ENCODE peak calls at places on chromosomes 4 and X, in seven cellular contexts. Q is mesenchymal stem cell, T is tibial nerve, G is OCI-LY7, U is endodermal cell, H is kidney, X is transverse colon. F is an unnamed sample.

GRCh38 chrX:107445146-107445545 is 4.3 kb upstream of the FRMPD3 start:
- DNase-seq in G (no peak), H (no peak), T (no peak), X (no peak), Q (no peak), U (peak), F (no peak)

GRCh38 chrX:155767101-155767878 is 113.9 kb upstream of the VAMP7 start:
- DNase-seq in X (peak), H (peak), G (no peak), T (no peak), Q (peak), U (peak), F (peak)

GRCh38 chr4:124121511-124121934 is 591.0 kb downstream of the ANKRD50 start:
- DNase-seq in X (no peak), H (no peak), Q (no peak), U (no peak), G (no peak), T (no peak), F (no peak)

GRCh38 chr4:8472689-8473197 is 32.2 kb downstream of the TRMT44 start:
- DNase-seq in X (no peak), H (peak), U (peak), G (no peak), T (no peak), Q (peak), F (peak)

GRCh38 chrX:5380426-5380825 is 848.2 kb downstream of the NLGN4X start:
- DNase-seq in U (peak), Q (no peak), G (no peak), X (no peak), H (no peak), T (no peak), F (no peak)

GRCh38 chr4:156638332-156638731 is 333.3 kb downstream of the PDGFC start:
- DNase-seq in U (no peak), T (no peak), G (no peak), H (no peak), X (no peak), Q (no peak), F (no peak)

GRCh38 chr4:183348706-183349659 is 26.8 kb upstream of the CLDN24 start:
- DNase-seq in H (no peak), T (no peak), Q (peak), G (no peak), U (no peak), X (no peak), F (peak)

GRCh38 chr4:31539279-31540074 is 819.3 kb downstream of the PCDH7 start:
- DNase-seq in T (no peak), Q (no peak), U (no peak), X (no peak), G (no peak), H (no peak), F (no peak)

GRCh38 chrX:97685753-97686152 is 802.0 kb downstream of the RPA4 start:
- DNase-seq in Q (peak), U (no peak), H (no peak), X (no peak), G (peak), T (no peak), F (peak)

GRCh38 chrX:36978886-36979285 is 29.3 kb upstream of the FAM47C start:
- DNase-seq in T (no peak), U (no peak), Q (no peak), X (no peak), H (no peak), G (no peak), F (no peak)

GRCh38 chr4:78768447-78769177 is 7.5 kb upstream of the BMP2K start:
- DNase-seq in G (no peak), H (no peak), U (no peak), X (peak), T (no peak), Q (peak), F (peak)

GRCh38 chrX:84248226-84248625 is 60.2 kb upstream of the RPS6KA6 start:
- DNase-seq in Q (peak), X (no peak), H (no peak), G (no peak), T (no peak), U (no peak), F (no peak)

GRCh38 chr4:151233600-151233999 is 43.4 kb upstream of the PRSS48 start:
- DNase-seq in X (no peak), T (no peak), U (no peak), G (no peak), H (no peak), Q (no peak), F (no peak)

GRCh38 chr4:123649644-123650356 is 253.2 kb downstream of the SPRY1 start:
- DNase-seq in H (no peak), T (no peak), X (peak), Q (peak), G (no peak), U (peak), F (no peak)

GRCh38 chrX:48703228-48703627 is 6.7 kb downstream of the SUV39H1 start:
- DNase-seq in T (no peak), G (no peak), Q (no peak), H (no peak), X (no peak), U (no peak), F (no peak)

GRCh38 chr4:183600189-183600685 is 58.7 kb downstream of the RWDD4 start:
- DNase-seq in H (no peak), G (peak), Q (peak), X (no peak), U (peak), T (no peak), F (no peak)

GRCh38 chr4:77443941-77444340 is 161.7 kb upstream of the CXCL13 start:
- DNase-seq in T (no peak), Q (no peak), U (no peak), H (no peak), G (no peak), X (no peak), F (no peak)

GRCh38 chr4:93063325-93063724 is 759.6 kb downstream of the GRID2 start:
- DNase-seq in X (no peak), T (no peak), G (no peak), H (no peak), U (no peak), Q (no peak), F (no peak)

GRCh38 chr4:79164961-79165610 is 160.8 kb downstream of the NAA11 start:
- DNase-seq in U (peak), H (no peak), T (no peak), G (no peak), X (no peak), Q (no peak), F (no peak)

GRCh38 chr4:185381794-185382193 is 13.9 kb downstream of the LRP2BP start:
- DNase-seq in G (no peak), H (no peak), Q (no peak), X (no peak), U (no peak), T (no peak), F (no peak)

GRCh38 chrX:2708016-2708415 is 16.9 kb downstream of the CD99 start:
- DNase-seq in U (peak), X (no peak), T (no peak), H (no peak), G (peak), Q (peak), F (no peak)

GRCh38 chr4:155629183-155629825 is 37.3 kb upstream of the GUCY1A1 start:
- DNase-seq in G (no peak), Q (peak), U (no peak), H (no peak), T (no peak), X (no peak), F (peak)

GRCh38 chrX:70494441-70494840 is 49.8 kb downstream of the DLG3 start:
- DNase-seq in X (no peak), T (no peak), H (no peak), U (peak), Q (no peak), G (no peak), F (no peak)

DNA sequence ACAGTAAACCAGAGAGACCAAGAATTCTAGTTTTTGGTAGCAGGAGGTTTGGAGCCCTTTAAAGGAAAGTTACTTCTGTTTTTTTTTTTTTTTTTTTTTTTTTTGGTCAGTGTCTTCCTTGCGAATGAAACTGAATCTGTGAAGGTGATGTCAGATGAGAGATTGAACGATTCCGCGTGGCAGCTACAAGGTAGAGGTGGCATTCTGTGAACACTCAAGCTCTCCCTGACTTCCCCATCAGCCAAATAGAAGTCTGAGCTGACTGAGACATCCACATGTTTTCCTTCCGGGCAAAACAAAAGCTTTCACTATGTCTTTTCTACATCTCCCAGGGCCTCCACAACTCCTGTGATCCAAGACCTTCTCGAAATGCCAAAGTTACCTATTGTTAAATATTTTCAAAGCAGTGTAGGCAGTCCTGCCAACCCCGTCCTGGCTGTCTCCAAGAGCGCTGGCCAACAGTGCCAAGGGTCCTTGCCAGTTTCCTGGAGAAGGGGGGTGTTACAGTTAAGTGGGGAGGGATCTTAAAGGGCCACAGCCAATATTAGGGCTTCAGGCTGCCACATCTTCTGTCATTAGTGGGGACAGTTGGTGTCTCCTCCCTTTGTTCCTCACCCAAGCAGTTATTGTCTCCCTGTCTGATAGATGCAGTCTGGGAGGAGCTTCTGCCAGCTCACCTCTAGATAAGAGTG is 102.9 kb upstream of the SLC34A2 start:
- DNase-seq in H (peak), Q (no peak), X (peak), U (peak), T (no peak), G (peak), F (peak)
- H3K27ac ChIP-seq in H (peak), Q (no peak), X (no peak), U (no peak), T (no peak), G (peak), F (no peak)

DNA sequence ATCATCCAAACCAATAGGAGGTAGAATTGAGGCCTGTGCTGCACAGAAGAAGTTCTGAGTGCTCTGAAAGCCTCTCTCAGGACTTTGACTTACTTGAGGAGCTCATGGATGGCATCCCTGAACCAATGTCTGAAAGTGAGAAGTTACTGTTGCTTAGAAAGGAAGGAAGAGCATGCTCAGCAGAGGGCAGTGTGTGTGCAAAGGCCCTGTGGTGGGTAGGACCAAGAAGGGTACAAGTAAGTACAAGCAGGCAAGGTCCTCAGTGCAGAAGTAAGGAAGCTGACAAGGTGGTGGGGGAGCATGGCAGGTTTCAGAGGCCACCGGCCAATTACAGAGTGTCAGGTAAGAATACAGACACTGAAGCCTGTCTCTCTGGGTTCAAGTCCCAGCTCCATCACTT is 31.4 kb upstream of the LGI2 start:
- DNase-seq in U (no peak), T (no peak), H (no peak), X (no peak), Q (no peak), G (no peak), F (no peak)
- H3K27ac ChIP-seq in U (no peak), T (no peak), H (no peak), X (no peak), Q (no peak), G (no peak), F (no peak)

DNA sequence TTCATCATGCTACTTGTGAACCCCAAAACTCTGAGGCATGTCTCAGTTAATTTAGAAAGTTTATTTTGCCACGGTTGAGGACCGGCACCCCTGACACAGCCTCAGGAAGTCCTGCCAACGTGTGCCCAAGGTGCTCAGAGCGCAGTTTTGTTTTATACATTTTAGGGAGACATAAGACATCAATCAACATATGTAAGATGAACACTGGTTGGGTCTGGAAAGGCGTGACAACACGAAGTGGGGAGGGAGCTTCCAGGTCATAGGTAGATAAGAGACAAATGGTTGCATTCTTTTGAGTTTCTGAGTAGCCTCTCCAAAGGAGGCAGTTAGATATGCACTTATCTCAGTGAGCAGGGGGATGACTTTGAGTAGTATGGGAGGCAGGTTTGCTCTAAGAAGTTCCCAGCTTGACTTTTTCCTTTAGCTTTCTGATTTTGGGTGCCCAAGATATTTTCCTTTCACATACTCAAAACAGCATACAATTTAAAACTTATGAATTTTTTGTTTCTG is 98.9 kb downstream of the SYTL5 start:
- DNase-seq in U (no peak), H (no peak), T (no peak), X (no peak), Q (no peak), G (no peak), F (no peak)
- H3K27ac ChIP-seq in U (no peak), H (no peak), T (no peak), X (no peak), Q (no peak), G (no peak), F (no peak)

DNA sequence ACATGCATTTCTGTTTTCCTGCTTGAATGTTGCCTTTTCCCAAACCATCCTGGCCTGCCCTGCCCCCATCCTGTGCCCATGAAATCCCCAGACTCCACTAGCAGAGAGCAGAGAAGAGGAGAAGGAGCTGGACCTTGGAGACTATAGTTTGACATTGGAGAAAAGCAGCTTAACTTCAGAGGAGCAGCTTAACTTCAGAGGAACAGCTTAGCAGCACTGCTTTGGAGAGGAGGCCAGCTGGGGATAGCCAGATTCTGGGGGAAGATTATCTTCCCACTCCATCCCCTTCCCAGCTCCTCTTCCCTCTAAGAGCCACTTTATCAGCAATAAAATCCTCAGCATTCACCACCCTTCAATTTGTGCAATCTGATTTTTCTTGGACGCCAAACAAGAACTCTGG is 443.0 kb downstream of the PCDH10 start:
- DNase-seq in X (no peak), Q (no peak), H (no peak), T (no peak), G (no peak), U (peak), F (no peak)
- H3K27ac ChIP-seq in X (no peak), Q (no peak), H (no peak), T (no peak), G (no peak), U (no peak), F (no peak)

GRCh38 chr4:147674496-147674895 is 9.5 kb downstream of the PRMT9 start:
- DNase-seq in U (no peak), X (no peak), G (no peak), Q (no peak), T (no peak), H (no peak), F (no peak)
- H3K27ac ChIP-seq in U (no peak), X (no peak), G (no peak), Q (no peak), T (no peak), H (no peak), F (no peak)

GRCh38 chrX:119693032-119693995 is at the start of gene SEPTIN6:
- DNase-seq in H (peak), X (peak), Q (peak), T (peak), U (peak), G (peak), F (peak)
- H3K27ac ChIP-seq in H (peak), X (peak), Q (no peak), T (peak), U (peak), G (peak), F (no peak)

F was measured in osteoblast.